ENCODE peak calls at places on chromosome 9, in ten cellular contexts. V is GM23338, I is GM12864, D is left ventricle myocardium inferior, X is body of pancreas, W is bronchial epithelial cell, O is coronary artery, T is dorsolateral prefrontal cortex, Y is foreskin fibroblast, S is progenitor cell of endocrine pancreas. R is an unnamed sample.

GRCh38 chr9:75960561-75960960 is 70.1 kb downstream of the PCSK5 start:
- DNase-seq in X (no peak), V (no peak), W (no peak), S (no peak), D (peak; percentile 39), T (no peak), I (no peak), O (no peak), Y (no peak), R (no peak)

GRCh38 chr9:26129216-26129615 is 451.0 kb upstream of the TUSC1 start:
- DNase-seq in T (no peak), W (no peak), V (no peak), Y (peak; percentile 33), D (no peak), X (no peak), S (no peak), I (no peak), O (no peak), R (no peak)

GRCh38 chr9:121589961-121590360 is 61.5 kb upstream of the DAB2IP start:
- DNase-seq in V (no peak), I (no peak), D (no peak), S (no peak), T (no peak), O (no peak), X (no peak), Y (no peak), W (no peak), R (no peak)

GRCh38 chr9:37976714-37977477 is 73.0 kb upstream of the SLC25A51 start:
- DNase-seq in I (no peak), T (no peak), O (no peak), D (no peak), Y (peak; percentile 92), W (peak; percentile 95), S (no peak), X (peak; percentile 74), V (no peak), R (no peak)

GRCh38 chr9:83934569-83935275 is 13.5 kb upstream of the KIF27 start:
- DNase-seq in S (no peak), O (no peak), D (no peak), I (no peak), T (no peak), X (no peak), W (peak; percentile 94), V (no peak), Y (peak; percentile 75), R (no peak)

GRCh38 chr9:114763220-114763619 is 42.6 kb downstream of the TNFSF15 start:
- DNase-seq in Y (no peak), T (no peak), I (no peak), D (no peak), W (no peak), V (no peak), S (no peak), O (no peak), X (no peak), R (no peak)

GRCh38 chr9:105044458-105044857 is 116.5 kb upstream of the ABCA1 start:
- DNase-seq in T (no peak), O (no peak), D (peak; percentile 30), X (no peak), W (no peak), I (no peak), Y (no peak), S (no peak), V (no peak), R (no peak)

GRCh38 chr9:135533674-135534073 is 12.3 kb upstream of the OBP2A start:
- DNase-seq in X (no peak), D (no peak), O (peak; percentile 35), I (no peak), V (no peak), W (no peak), Y (no peak), S (no peak), T (no peak), R (no peak)

GRCh38 chr9:98437458-98438034 is 182.1 kb upstream of the TBC1D2 start:
- DNase-seq in W (no peak), T (no peak), X (no peak), O (peak; percentile 4), D (no peak), V (no peak), I (no peak), Y (no peak), S (no peak), R (no peak)

GRCh38 chr9:72294952-72295351 is 70.1 kb downstream of the ZFAND5 start:
- DNase-seq in D (no peak), Y (no peak), I (no peak), W (peak; percentile 80), X (peak; percentile 57), T (no peak), V (no peak), O (no peak), S (no peak), R (no peak)

GRCh38 chr9:85536076-85536475 is 205.7 kb downstream of the AGTPBP1 start:
- DNase-seq in I (no peak), Y (peak; percentile 63), W (peak; percentile 57), X (peak; percentile 28), S (no peak), O (peak; percentile 84), T (no peak), V (no peak), D (peak; percentile 35), R (no peak)

GRCh38 chr9:107952773-107953172 is 463.2 kb upstream of the KLF4 start:
- DNase-seq in Y (no peak), S (no peak), O (no peak), D (no peak), X (no peak), I (no peak), W (peak; percentile 20), V (no peak), T (no peak), R (no peak)

DNA sequence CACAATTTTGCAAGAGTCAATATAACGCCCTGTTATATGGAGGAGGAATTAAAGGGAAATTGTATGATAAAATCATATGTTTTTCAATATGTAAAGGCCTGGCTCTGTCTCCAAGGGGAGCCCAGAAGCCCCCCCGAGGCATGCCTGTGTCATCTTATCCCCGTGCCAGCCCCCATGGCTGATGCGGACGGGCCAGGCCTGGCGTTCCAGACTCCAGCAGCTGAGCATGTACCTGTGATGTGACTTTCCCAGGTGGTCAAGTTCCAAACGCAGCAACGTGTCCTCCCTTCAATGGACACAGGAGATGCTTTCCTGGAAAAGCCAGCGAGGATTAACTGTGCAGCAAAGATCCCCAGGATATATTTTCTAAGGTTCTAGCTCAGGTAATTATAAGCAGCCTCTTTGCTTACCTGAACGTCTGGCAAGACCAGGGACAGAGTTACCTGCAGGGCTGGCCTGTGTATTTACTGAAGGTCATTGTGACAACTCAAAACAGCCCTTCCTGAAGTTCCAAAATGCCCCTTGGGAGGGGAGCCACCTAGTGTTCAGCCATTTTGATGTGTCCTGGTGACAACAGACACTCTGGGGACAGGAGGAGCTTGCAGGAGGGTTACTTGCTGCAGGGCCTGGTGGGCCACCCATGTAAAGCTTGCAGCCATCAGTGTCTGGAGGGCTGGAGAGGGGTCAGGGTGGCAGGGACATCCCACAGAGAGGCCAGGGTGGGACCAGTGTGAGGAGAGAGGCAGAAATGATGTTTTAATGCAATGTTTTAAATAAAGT is 53.3 kb upstream of the RNU6ATAC start:
- DNase-seq in W (no peak), S (no peak), Y (peak; percentile 28), D (peak; percentile 13), O (no peak), I (no peak), T (no peak), V (peak; percentile 28), X (no peak), R (no peak)
- TF ChIP-seq CTCF in W (no peak), S (no peak), Y (no peak), D (peak; percentile 48), O (no peak), I (peak; percentile 25), T (no peak), V (peak; percentile 24), X (no peak), R (peak; percentile 14)

DNA sequence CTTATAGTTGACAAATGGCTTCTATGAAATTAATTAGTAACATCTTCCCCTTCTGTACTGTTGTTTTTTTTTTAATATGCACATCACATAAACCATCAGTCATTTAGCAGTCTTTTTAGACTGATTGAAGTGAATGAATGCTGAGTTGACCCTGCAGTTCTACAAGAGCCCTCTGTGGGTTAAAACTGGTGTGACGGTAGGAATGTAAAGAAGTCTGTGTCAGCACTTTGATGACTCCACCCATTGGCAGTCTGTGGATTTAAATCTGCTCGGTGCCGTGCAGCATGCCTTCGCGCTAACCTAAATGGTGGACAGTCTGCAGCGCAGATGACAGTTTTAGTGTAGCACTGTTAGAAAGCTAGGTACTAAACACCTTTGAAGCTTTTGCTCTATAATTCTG is 3.1 kb downstream of the GTF3C4 start:
- DNase-seq in D (no peak), O (no peak), T (no peak), Y (peak; percentile 75), X (no peak), S (no peak), W (peak; percentile 64), V (peak; percentile 63), I (no peak), R (peak; percentile 40)
- TF ChIP-seq CTCF in D (no peak), O (no peak), T (no peak), Y (no peak), X (no peak), S (no peak), W (peak; percentile 34), V (peak; percentile 14), I (peak; percentile 21), R (peak; percentile 12)

GRCh38 chr9:5352637-5353248 is 13.1 kb upstream of the RLN1 start:
- DNase-seq in D (no peak), I (no peak), Y (no peak), X (no peak), T (no peak), O (no peak), W (no peak), S (no peak), V (no peak), R (no peak)
- TF ChIP-seq CTCF in D (no peak), I (no peak), Y (no peak), X (no peak), T (no peak), O (no peak), W (no peak), S (no peak), V (no peak), R (no peak)

GRCh38 chr9:124010303-124010664 is 1.3 kb upstream of the LHX2 start:
- DNase-seq in I (no peak), S (no peak), W (no peak), V (no peak), O (no peak), T (no peak), D (no peak), Y (no peak), X (no peak), R (no peak)

GRCh38 chr9:124010665-124011321 is 775 bp upstream of the LHX2 start:
- DNase-seq in I (no peak), X (no peak), S (no peak), T (no peak), O (no peak), W (no peak), Y (peak; percentile 43), V (peak; percentile 70), D (peak; percentile 16), R (no peak)

GRCh38 chr9:124012368-124013262 is 1.0 kb downstream of the LHX2 start:
- DNase-seq in D (no peak), O (no peak), X (no peak), W (no peak), I (no peak), S (no peak), Y (no peak), T (no peak), V (peak; percentile 59), R (no peak)

GRCh38 chr9:124009835-124010226 is 1.7 kb upstream of the LHX2 start:
- DNase-seq in Y (no peak), O (no peak), D (no peak), I (no peak), X (no peak), W (no peak), V (no peak), T (no peak), S (no peak), R (no peak)

GRCh38 chr9:124011460-124012301 is at the start of gene LHX2:
- DNase-seq in T (no peak), D (peak; percentile 73), V (peak; percentile 98), Y (peak; percentile 79), S (no peak), I (no peak), O (no peak), W (peak; percentile 21), X (peak; percentile 22), R (peak; percentile 41)
- TF ChIP-seq CTCF in T (no peak), D (no peak), V (peak; percentile 35), Y (peak; percentile 10), S (no peak), I (no peak), O (no peak), W (no peak), X (no peak), R (no peak)